ENCODE peak calls at places on chromosomes 2 and 18, in nine cellular contexts. M is right lobe of liver, P is right cardiac atrium, S is GM23248, J is hepatocyte, K is kidney, U is cardiac muscle cell, Z is left ventricle myocardium inferior, F is breast epithelium. D is an unnamed sample.
A peak's percentile ranks its signal among the peaks of the same experiment; 100 is the strongest.

GRCh38 chr2:42569116-42569711 is 782 bp downstream of the MTA3 start:
- DNase-seq in F (no peak), K (peak; percentile 71), M (peak; percentile 46), S (peak; percentile 56), U (peak; percentile 53), P (peak; percentile 26), J (peak; percentile 48), Z (peak; percentile 17), D (no peak)

GRCh38 chr2:132582360-132582759 is 87.6 kb downstream of the LYPD1 start:
- DNase-seq in J (no peak), M (no peak), Z (no peak), P (no peak), U (no peak), K (no peak), F (no peak), S (peak; percentile 5), D (no peak)

GRCh38 chr2:191795711-191796110 is 51.2 kb downstream of the CAVIN2 start:
- DNase-seq in S (no peak), U (no peak), F (no peak), P (no peak), Z (no peak), K (no peak), J (no peak), M (no peak), D (no peak)

GRCh38 chr2:6645004-6645403 is 220.7 kb downstream of the CMPK2 start:
- DNase-seq in F (no peak), M (no peak), P (no peak), U (no peak), K (no peak), Z (no peak), J (no peak), S (no peak), D (no peak)

GRCh38 chr2:16104345-16105177 is 164.2 kb downstream of the MYCN start:
- DNase-seq in F (no peak), Z (no peak), U (no peak), J (peak; percentile 42), K (no peak), P (no peak), M (no peak), S (no peak), D (no peak)

GRCh38 chr2:60104514-60105501 is 448.6 kb downstream of the BCL11A start:
- DNase-seq in K (no peak), J (no peak), P (no peak), F (no peak), Z (no peak), U (no peak), M (no peak), S (peak; percentile 70), D (no peak)

GRCh38 chr2:190446750-190447516 is 38.8 kb downstream of the MFSD6 start:
- DNase-seq in M (no peak), Z (no peak), F (no peak), P (no peak), K (no peak), J (no peak), S (no peak), U (no peak), D (no peak)

GRCh38 chr18:36212978-36213303 is 25.6 kb downstream of the MOCOS start:
- DNase-seq in Z (no peak), U (no peak), J (no peak), S (no peak), P (peak; percentile 29), F (no peak), K (no peak), M (no peak), D (no peak)

GRCh38 chr2:127670055-127670956 is 5.0 kb downstream of the LIMS2 start:
- DNase-seq in S (peak; percentile 31), P (no peak), Z (no peak), F (no peak), J (no peak), U (no peak), M (no peak), K (no peak), D (no peak)

GRCh38 chr18:44856157-44856556 is 175.5 kb downstream of the SETBP1 start:
- DNase-seq in P (no peak), S (no peak), J (no peak), K (no peak), U (no peak), Z (no peak), F (no peak), M (no peak), D (no peak)

GRCh38 chr2:121030523-121030922 is 254.5 kb downstream of the TFCP2L1 start:
- DNase-seq in Z (no peak), K (no peak), J (no peak), U (no peak), F (no peak), M (no peak), S (no peak), P (no peak), D (no peak)

GRCh38 chr2:72140621-72140960 is 7.1 kb downstream of the CYP26B1 start:
- DNase-seq in J (no peak), K (no peak), S (no peak), M (peak; percentile 44), Z (no peak), F (no peak), U (no peak), P (no peak), D (no peak)

GRCh38 chr2:196566969-196567666 is 72.4 kb upstream of the CCDC150 start:
- DNase-seq in Z (no peak), M (no peak), P (no peak), U (no peak), S (peak; percentile 34), K (no peak), F (no peak), J (no peak), D (no peak)

GRCh38 chr2:96271995-96272394 is 6.0 kb downstream of the CIAO1 start:
- DNase-seq in S (no peak), U (no peak), K (no peak), Z (no peak), J (no peak), F (no peak), M (no peak), P (no peak), D (no peak)

GRCh38 chr18:79869591-79870368 is 72.0 kb downstream of the KCNG2 start:
- DNase-seq in F (no peak), S (no peak), K (no peak), P (no peak), U (no peak), M (no peak), J (no peak), Z (no peak), D (no peak)

GRCh38 chr2:71742953-71743601 is 289.7 kb downstream of the DYSF start:
- DNase-seq in F (peak; percentile 83), U (peak; percentile 94), J (peak; percentile 82), P (peak; percentile 87), M (no peak), S (peak; percentile 96), Z (peak; percentile 65), K (peak; percentile 84), D (peak; percentile 41)

GRCh38 chr2:84519332-84519957 is 3.1 kb downstream of the DNAH6 start:
- DNase-seq in P (no peak), Z (no peak), M (no peak), K (no peak), J (no peak), F (no peak), S (no peak), U (no peak), D (no peak)

GRCh38 chr2:36420569-36421164 is 65.1 kb downstream of the CRIM1 start:
- DNase-seq in K (no peak), U (no peak), M (no peak), S (no peak), F (no peak), J (no peak), P (no peak), Z (no peak), D (no peak)
- H3K27ac ChIP-seq in K (no peak overlapping the region), U (no peak overlapping the region), M (no peak overlapping the region), S (peak overlapping the region; percentile 33), F (peak overlapping the region; percentile 2), J (no peak overlapping the region), P (no peak overlapping the region), Z (no peak overlapping the region), D (no peak overlapping the region)

GRCh38 chr2:151757861-151758260 is 23.6 kb upstream of the NEB start:
- DNase-seq in M (no peak), U (peak; percentile 45), K (no peak), P (no peak), J (no peak), F (no peak), S (no peak), Z (no peak), D (no peak)

GRCh38 chr2:151758744-151759143 is 24.5 kb upstream of the NEB start:
- DNase-seq in K (no peak), Z (no peak), U (no peak), S (no peak), P (no peak), M (no peak), J (no peak), F (no peak), D (no peak)

GRCh38 chr2:151761193-151761592 is 26.9 kb upstream of the NEB start:
- DNase-seq in F (no peak), M (no peak), Z (no peak), J (no peak), P (no peak), S (no peak), K (no peak), U (no peak), D (no peak)

GRCh38 chr2:151761687-151762086 is 27.4 kb upstream of the NEB start:
- DNase-seq in K (no peak), S (no peak), J (no peak), P (no peak), Z (no peak), U (no peak), M (no peak), F (no peak), D (no peak)

GRCh38 chr2:151760139-151760650 is 25.9 kb upstream of the NEB start:
- DNase-seq in U (peak; percentile 22), F (no peak), S (peak; percentile 7), M (no peak), J (peak; percentile 15), P (no peak), Z (no peak), K (no peak), D (no peak)
- H3K27ac ChIP-seq in U (no peak overlapping the region), F (no peak overlapping the region), S (no peak overlapping the region), M (no peak overlapping the region), J (no peak overlapping the region), P (peak overlapping the region; percentile 62), Z (no peak overlapping the region), K (no peak overlapping the region), D (no peak overlapping the region)

GRCh38 chr2:55880416-55881143 is 43.0 kb downstream of the EFEMP1 start:
- DNase-seq in F (no peak), Z (no peak), M (no peak), S (no peak), P (peak; percentile 20), J (no peak), K (no peak), U (peak; percentile 82), D (no peak)
- H3K27ac ChIP-seq in F (peak overlapping the region; percentile 56), Z (no peak overlapping the region), M (no peak overlapping the region), S (peak overlapping the region; percentile 66), P (peak overlapping the region; percentile 70), J (peak overlapping the region; percentile 29), K (no peak overlapping the region), U (no peak overlapping the region), D (no peak overlapping the region)

DNA sequence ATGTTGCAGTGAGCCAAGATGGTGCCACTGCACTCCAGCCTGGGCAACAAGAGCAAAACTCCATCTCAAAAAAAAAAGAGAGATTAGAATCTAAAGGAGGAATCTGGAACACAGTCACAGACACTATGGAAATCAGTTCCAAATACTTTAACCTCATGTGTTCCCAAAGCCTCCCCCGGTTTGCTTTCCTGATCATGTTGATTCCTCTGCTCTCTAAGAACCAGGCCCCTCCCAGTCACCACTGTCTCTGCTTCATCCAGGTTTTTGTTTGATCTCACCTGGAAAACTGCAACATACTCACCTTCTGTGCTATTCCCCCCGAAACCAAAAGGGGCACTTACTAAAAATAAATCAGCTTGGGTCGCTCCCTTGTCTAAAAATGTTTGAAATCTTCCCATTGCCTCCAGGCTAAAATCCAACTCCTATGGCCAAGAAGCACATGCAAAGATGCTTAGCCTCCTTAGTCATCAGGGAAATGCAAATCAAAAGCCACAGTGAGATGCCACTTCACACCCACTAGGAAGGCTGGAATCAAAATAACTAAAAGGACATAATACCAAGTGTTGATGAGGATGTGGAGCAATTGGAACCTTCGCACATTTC is 6.2 kb upstream of the NEU2 start:
- DNase-seq in Z (no peak), S (peak; percentile 85), M (no peak), U (peak; percentile 55), J (no peak), K (no peak), P (no peak), F (no peak), D (peak; percentile 18)
- H3K27ac ChIP-seq in Z (no peak overlapping the region), S (no peak overlapping the region), M (no peak overlapping the region), U (no peak overlapping the region), J (no peak overlapping the region), K (no peak overlapping the region), P (no peak overlapping the region), F (no peak overlapping the region), D (no peak overlapping the region)